ENCODE peak calls at places on chromosomes 12 and 14, in five cellular contexts. D is astrocyte; H is CD8-positive, alpha-beta T cell; V is endothelial cell of umbilical vein; O is heart right ventricle. L is an unnamed sample.

GRCh38 chr12:82567688-82568087 is 119.0 kb upstream of the TMTC2 start:
- DNase-seq in D (no peak), H (no peak), V (no peak), O (no peak), L (no peak)

GRCh38 chr12:125271850-125272249 is 206.6 kb downstream of the AACS start:
- DNase-seq in D (no peak), H (no peak), V (no peak), O (no peak), L (no peak)

GRCh38 chr14:104447750-104448149 is 131.8 kb upstream of the C14orf180 start:
- DNase-seq in D (no peak), H (no peak), V (no peak), O (no peak), L (no peak)

GRCh38 chr12:109389146-109389545 is 41.4 kb downstream of the MYO1H start:
- DNase-seq in D (no peak), H (no peak), V (no peak), O (no peak), L (no peak)

GRCh38 chr14:38197761-38198345 is 9.9 kb upstream of the SSTR1 start:
- DNase-seq in D (peak; percentile 69), H (no peak), V (no peak), O (no peak), L (no peak)

GRCh38 chr12:104958946-104959841 is 1.1 kb upstream of the SLC41A2 start:
- DNase-seq in D (peak; percentile 38), H (no peak), V (peak; percentile 50), O (no peak), L (no peak)

GRCh38 chr14:61322799-61323290 is 1.5 kb downstream of the PRKCH start:
- DNase-seq in D (no peak), H (peak; percentile 56), V (peak; percentile 80), O (no peak), L (peak; percentile 56)

GRCh38 chr14:31270196-31270772 is 62.7 kb upstream of the HECTD1 start:
- DNase-seq in D (no peak), H (no peak), V (no peak), O (no peak), L (no peak)

GRCh38 chr12:50201987-50202521 is 34.9 kb upstream of the CERS5 start:
- DNase-seq in D (peak; percentile 93), H (no peak), V (peak; percentile 81), O (no peak), L (no peak)

GRCh38 chr12:42918387-42918786 is 328.8 kb upstream of the PRICKLE1 start:
- DNase-seq in D (peak; percentile 59), H (no peak), V (no peak), O (no peak), L (no peak)

GRCh38 chr12:120835657-120836056 is 68.5 kb downstream of the SPPL3 start:
- DNase-seq in D (peak; percentile 49), H (no peak), V (no peak), O (no peak), L (no peak)

GRCh38 chr12:12226187-12226586 is 40.7 kb downstream of the LRP6 start:
- DNase-seq in D (no peak), H (no peak), V (no peak), O (no peak), L (no peak)

GRCh38 chr14:53412819-53413664 is 259.9 kb upstream of the DDHD1 start:
- DNase-seq in D (no peak), H (no peak), V (peak; percentile 26), O (no peak), L (no peak)

GRCh38 chr12:27946396-27946795 is 26.1 kb downstream of the PTHLH start:
- DNase-seq in D (peak; percentile 84), H (no peak), V (no peak), O (no peak), L (no peak)

GRCh38 chr14:99793213-99794155 is at the start of gene EML1:
- DNase-seq in D (peak; percentile 52), H (peak; percentile 62), V (peak; percentile 64), O (peak; percentile 88), L (peak; percentile 96)

GRCh38 chr12:121175383-121176119 is 34.4 kb upstream of the P2RX4 start:
- DNase-seq in D (no peak), H (no peak), V (no peak), O (no peak), L (no peak)

GRCh38 chr12:1367731-1368285 is 226.6 kb downstream of the FBXL14 start:
- DNase-seq in D (no peak), H (no peak), V (no peak), O (no peak), L (no peak)

GRCh38 chr14:54567634-54568561 is 970 bp downstream of the SAMD4A start:
- DNase-seq in D (peak; percentile 70), H (peak; percentile 19), V (peak; percentile 42), O (peak; percentile 67), L (peak; percentile 90)

GRCh38 chr14:33254342-33254741 is 315.7 kb downstream of the NPAS3 start:
- DNase-seq in D (no peak), H (no peak), V (no peak), O (no peak), L (no peak)

GRCh38 chr14:69695664-69696527 is 71.0 kb upstream of the SRSF5 start:
- DNase-seq in D (peak; percentile 50), H (no peak), V (peak; percentile 79), O (no peak), L (no peak)

GRCh38 chr14:51095854-51096823 is 1.2 kb upstream of the TRIM9 start:
- DNase-seq in D (peak; percentile 46), H (no peak), V (no peak), O (peak; percentile 10), L (no peak)

GRCh38 chr14:98984719-98985041 is 287.3 kb downstream of the BCL11B start:
- DNase-seq in D (no peak), H (peak; percentile 77), V (no peak), O (no peak), L (peak; percentile 32)

GRCh38 chr14:64444984-64445845 is 20.1 kb upstream of the AKAP5 start:
- DNase-seq in D (peak; percentile 83), H (peak; percentile 33), V (peak; percentile 84), O (no peak), L (no peak)

GRCh38 chr12:127133675-127134335 is 1133.2 kb upstream of the TMEM132C start:
- DNase-seq in D (no peak), H (no peak), V (no peak), O (no peak), L (no peak)

GRCh38 chr12:50074936-50075807 is 10.0 kb upstream of the SMARCD1 start:
- DNase-seq in D (peak; percentile 47), H (peak; percentile 80), V (peak; percentile 82), O (peak; percentile 85), L (no peak)

GRCh38 chr12:82904219-82904795 is 217.6 kb downstream of the TMTC2 start:
- DNase-seq in D (peak; percentile 26), H (no peak), V (no peak), O (no peak), L (no peak)

GRCh38 chr14:102029956-102030355 is 56.9 kb downstream of the HSP90AA1 start:
- DNase-seq in D (peak; percentile 95), H (no peak), V (no peak), O (no peak), L (no peak)

GRCh38 chr14:65821224-65821753 is 408.8 kb downstream of the FUT8 start:
- DNase-seq in D (no peak), H (no peak), V (no peak), O (no peak), L (no peak)

GRCh38 chr12:22535478-22535877 is 8.9 kb downstream of the C2CD5 start:
- DNase-seq in D (no peak), H (no peak), V (no peak), O (no peak), L (no peak)

GRCh38 chr14:37590096-37590809 is 4.8 kb downstream of the FOXA1 start:
- DNase-seq in D (no peak), H (no peak), V (no peak), O (no peak), L (no peak)

GRCh38 chr12:104956870-104957301 is 1.2 kb downstream of the SLC41A2 start:
- DNase-seq in D (no peak), H (no peak), V (no peak), O (no peak), L (no peak)

GRCh38 chr12:92224685-92225331 is 79.2 kb upstream of the BTG1 start:
- DNase-seq in D (peak; percentile 78), H (no peak), V (peak; percentile 56), O (no peak), L (no peak)

GRCh38 chr12:93127582-93128331 is 198.7 kb upstream of the EEA1 start:
- DNase-seq in D (peak; percentile 70), H (no peak), V (no peak), O (peak; percentile 72), L (no peak)

GRCh38 chr12:24381790-24382189 is 432.3 kb upstream of the SOX5 start:
- DNase-seq in D (no peak), H (no peak), V (no peak), O (no peak), L (no peak)

GRCh38 chr12:27807063-27807703 is 27.1 kb upstream of the MANSC4 start:
- DNase-seq in D (no peak), H (peak; percentile 13), V (no peak), O (no peak), L (no peak)

GRCh38 chr14:103191856-103192835 is 68.9 kb downstream of the TNFAIP2 start:
- DNase-seq in D (no peak), H (no peak), V (no peak), O (no peak), L (no peak)
- H3K27me3 ChIP-seq in D (peaks cover 33% of the 10 kb centered on the region), H (no peaks in the 10 kb centered on the region), V (peaks cover 15% of the 10 kb centered on the region), O (peaks cover 30% of the 10 kb centered on the region), L (peaks cover 8% of the 10 kb centered on the region)

GRCh38 chr12:61860439-61860838 is 399.8 kb upstream of the USP15 start:
- DNase-seq in D (no peak), H (no peak), V (no peak), O (no peak), L (no peak)

GRCh38 chr12:61854902-61855301 is 405.3 kb upstream of the USP15 start:
- DNase-seq in D (peak; percentile 1), H (no peak), V (no peak), O (no peak), L (no peak)

GRCh38 chr12:61853945-61854344 is 406.3 kb upstream of the USP15 start:
- DNase-seq in D (no peak), H (no peak), V (no peak), O (no peak), L (no peak)

GRCh38 chr12:61857968-61858367 is 402.2 kb upstream of the USP15 start:
- DNase-seq in D (no peak), H (no peak), V (no peak), O (no peak), L (no peak)
- H3K27me3 ChIP-seq in D (no peaks in the 10 kb centered on the region), H (no peaks in the 10 kb centered on the region), V (no peaks in the 10 kb centered on the region), O (no peaks in the 10 kb centered on the region), L (no peaks in the 10 kb centered on the region)

GRCh38 chr12:132285311-132285741 is 44.1 kb downstream of the GALNT9 start:
- DNase-seq in D (no peak), H (no peak), V (no peak), O (no peak), L (peak; percentile 77)
- H3K27me3 ChIP-seq in D (no peaks in the 10 kb centered on the region), H (peaks cover 3% of the 10 kb centered on the region), V (no peaks in the 10 kb centered on the region), O (peaks cover 89% of the 10 kb centered on the region), L (peaks cover 3% of the 10 kb centered on the region)

GRCh38 chr14:20667957-20668356 is 16.4 kb upstream of the RNASE4 start:
- DNase-seq in D (no peak), H (no peak), V (no peak), O (no peak), L (no peak)

GRCh38 chr14:20659813-20660395 is 18.4 kb upstream of the OR6S1 start:
- DNase-seq in D (no peak), H (no peak), V (no peak), O (no peak), L (peak; percentile 32)

GRCh38 chr14:20658246-20658645 is 16.8 kb upstream of the OR6S1 start:
- DNase-seq in D (no peak), H (no peak), V (no peak), O (no peak), L (no peak)

GRCh38 chr14:20661197-20661596 is 19.7 kb upstream of the OR6S1 start:
- DNase-seq in D (no peak), H (no peak), V (no peak), O (no peak), L (no peak)

GRCh38 chr14:20662968-20663731 is 21.2 kb upstream of the RNASE4 start:
- DNase-seq in D (peak; percentile 6), H (peak; percentile 73), V (peak; percentile 49), O (peak; percentile 44), L (no peak)
- H3K27me3 ChIP-seq in D (peaks cover 16% of the 10 kb centered on the region), H (no peaks in the 10 kb centered on the region), V (peaks cover 17% of the 10 kb centered on the region), O (peaks cover 95% of the 10 kb centered on the region), L (peaks cover 11% of the 10 kb centered on the region)